ENCODE peak calls at places on chromosomes 3 and 15, in four cellular contexts. J is ovary, H is K562, Z is spleen. V is an unnamed sample.

GRCh38 chr3:115975796-115976195 is 352.5 kb downstream of the GAP43 start:
- DNase-seq in J (no peak), H (no peak), Z (no peak), V (no peak)

GRCh38 chr3:19931180-19931692 is 2.8 kb downstream of the EFHB start:
- DNase-seq in J (no peak), H (peak; percentile 45), Z (no peak), V (no peak)

GRCh38 chr3:66931286-66931685 is 66.8 kb upstream of the KBTBD8 start:
- DNase-seq in J (no peak), H (no peak), Z (no peak), V (no peak)

GRCh38 chr15:75836953-75837321 is 6.3 kb upstream of the UBE2Q2 start:
- DNase-seq in J (no peak), H (no peak), Z (no peak), V (peak; percentile 10)

GRCh38 chr3:132593950-132594328 is 3.1 kb upstream of the ACKR4 start:
- DNase-seq in J (no peak), H (no peak), Z (no peak), V (peak; percentile 78)

GRCh38 chr15:63523306-63523990 is 19.1 kb downstream of the USP3 start:
- DNase-seq in J (no peak), H (no peak), Z (no peak), V (peak; percentile 53)

GRCh38 chr3:55622733-55623132 is 135.6 kb upstream of the WNT5A start:
- DNase-seq in J (no peak), H (no peak), Z (no peak), V (no peak)

GRCh38 chr3:8557298-8557697 is 55.7 kb downstream of the LMCD1 start:
- DNase-seq in J (no peak), H (no peak), Z (no peak), V (no peak)

GRCh38 chr15:40100133-40100946 is 8.3 kb downstream of the BMF start:
- DNase-seq in J (no peak), H (no peak), Z (peak; percentile 68), V (peak; percentile 72)

GRCh38 chr3:30631237-30631961 is 25.0 kb downstream of the TGFBR2 start:
- DNase-seq in J (no peak), H (no peak), Z (no peak), V (no peak)

GRCh38 chr15:28086175-28086703 is 12.9 kb downstream of the OCA2 start:
- DNase-seq in J (no peak), H (peak; percentile 76), Z (peak; percentile 72), V (peak; percentile 61)

DNA sequence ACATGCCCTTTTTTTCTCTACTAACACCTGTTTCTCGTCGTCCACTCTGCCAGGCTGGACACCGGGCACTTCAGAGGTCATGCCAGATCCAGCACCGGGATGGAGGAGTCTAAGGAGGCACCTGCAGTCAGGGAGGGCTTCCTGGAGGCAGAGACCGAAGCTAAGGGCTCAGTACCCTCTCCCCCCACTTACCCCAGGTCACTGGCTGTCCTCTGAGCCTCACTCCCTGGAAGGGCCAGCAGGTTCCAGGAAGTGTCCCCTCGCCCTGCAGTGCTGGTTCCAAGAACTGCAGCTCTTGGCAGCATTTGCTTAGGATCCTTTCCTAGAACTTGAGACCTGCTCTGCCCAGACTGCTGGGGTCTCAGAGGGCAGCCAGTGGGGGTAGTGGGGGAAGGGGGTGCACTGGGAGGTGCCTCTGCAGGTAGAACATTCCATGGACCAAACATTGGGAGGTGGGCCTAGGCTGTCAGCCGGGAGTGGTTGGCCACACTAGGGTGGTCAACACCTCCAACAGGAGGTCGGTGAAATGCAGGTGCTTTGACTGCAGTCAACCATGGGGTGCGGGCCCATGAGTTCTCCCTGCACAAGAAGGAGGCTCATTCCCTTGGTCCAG is 11.3 kb downstream of the CISH start:
- DNase-seq in J (peak; percentile 60), H (peak; percentile 69), Z (no peak), V (no peak)
- H3K4me1 ChIP-seq in J (peaks cover 46% of the 10 kb centered on the region), H (peaks cover 53% of the 10 kb centered on the region), Z (peaks cover 65% of the 10 kb centered on the region), V (peaks cover 19% of the 10 kb centered on the region)

GRCh38 chr3:72565593-72565992 is 282.7 kb downstream of the SHQ1 start:
- DNase-seq in J (no peak), H (no peak), Z (no peak), V (no peak)
- H3K4me1 ChIP-seq in J (no peaks in the 10 kb centered on the region), H (no peaks in the 10 kb centered on the region), Z (peaks cover 2% of the 10 kb centered on the region), V (no peaks in the 10 kb centered on the region)

DNA sequence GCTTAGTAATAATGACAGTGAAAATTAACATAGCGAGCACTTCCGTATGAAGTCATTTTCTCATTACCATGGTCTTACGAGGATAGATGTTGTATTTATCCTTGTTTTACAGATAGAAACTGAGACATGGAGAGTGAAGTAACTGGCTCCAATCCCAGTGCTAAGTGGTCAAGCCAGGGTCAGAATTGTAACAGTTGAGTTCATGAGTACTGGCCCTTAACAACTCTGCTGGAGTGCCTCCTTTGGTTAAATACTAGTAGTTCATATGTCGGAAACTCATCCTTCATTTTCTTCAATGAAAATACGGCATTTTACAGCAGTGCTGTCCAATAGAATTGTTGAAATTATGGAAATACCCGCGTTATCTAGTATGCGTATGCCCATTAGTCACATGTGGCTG is 32.4 kb downstream of the FNDC3B start:
- DNase-seq in J (no peak), H (no peak), Z (no peak), V (no peak)
- H3K4me1 ChIP-seq in J (peaks cover 26% of the 10 kb centered on the region), H (peaks cover 7% of the 10 kb centered on the region), Z (peaks cover 68% of the 10 kb centered on the region), V (peaks cover 2% of the 10 kb centered on the region)

DNA sequence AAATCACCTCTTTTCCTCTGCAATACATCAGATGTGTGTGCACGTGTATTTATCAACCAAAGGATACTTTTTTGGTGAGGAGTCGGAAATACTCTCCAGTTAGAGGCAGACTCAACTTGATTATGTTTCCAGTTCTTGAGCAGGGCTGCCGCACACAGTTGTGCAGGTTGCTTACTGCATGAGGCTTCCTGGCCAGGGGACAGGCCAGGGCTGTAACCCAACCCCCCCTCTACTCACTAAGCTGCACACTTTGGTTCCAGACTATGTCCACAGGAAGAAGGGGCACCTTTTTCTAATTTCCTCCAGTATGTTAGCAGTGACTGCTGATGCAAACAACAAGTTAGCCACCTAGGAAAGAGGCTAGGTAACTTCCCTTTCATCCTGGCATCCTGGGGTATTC is 476.9 kb upstream of the TBL1XR1 start:
- DNase-seq in J (no peak), H (no peak), Z (no peak), V (no peak)
- H3K4me1 ChIP-seq in J (peaks cover 6% of the 10 kb centered on the region), H (no peaks in the 10 kb centered on the region), Z (peaks cover 15% of the 10 kb centered on the region), V (peaks cover 16% of the 10 kb centered on the region)

DNA sequence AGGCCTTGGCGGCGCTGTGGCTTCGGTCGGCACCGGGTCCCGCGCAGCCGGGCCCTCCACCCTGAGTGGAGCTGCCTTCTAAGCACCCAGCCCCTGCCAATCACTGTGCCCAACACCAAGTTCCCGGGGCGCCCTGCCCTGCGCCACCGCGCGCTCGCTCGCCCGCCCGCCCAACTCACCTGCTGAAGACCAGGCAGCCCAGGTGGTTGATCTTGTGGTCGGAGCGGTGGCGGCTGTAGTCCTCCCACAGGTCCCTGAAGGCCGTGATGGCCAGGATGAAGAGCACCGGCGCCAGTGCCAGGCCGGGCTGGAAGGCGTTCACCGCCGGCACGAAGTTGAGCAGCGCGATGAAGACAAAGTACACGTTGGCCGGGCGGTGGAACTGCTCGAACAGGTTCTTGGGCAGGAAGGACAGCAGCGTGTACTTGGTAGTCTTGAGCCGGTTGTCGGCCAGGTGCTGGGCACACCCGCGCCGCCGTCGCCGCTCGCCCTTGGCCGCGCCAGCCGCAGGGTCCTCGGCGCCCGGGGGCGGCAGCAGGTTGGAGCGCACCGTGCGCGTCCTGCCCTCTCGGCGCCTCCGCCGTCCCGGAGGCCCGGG is 559 bp downstream of the ATP10A start:
- DNase-seq in J (no peak), H (no peak), Z (no peak), V (peak; percentile 61)
- H3K4me1 ChIP-seq in J (peaks cover 6% of the 10 kb centered on the region), H (peaks cover 12% of the 10 kb centered on the region), Z (peaks cover 35% of the 10 kb centered on the region), V (peaks cover 45% of the 10 kb centered on the region)

DNA sequence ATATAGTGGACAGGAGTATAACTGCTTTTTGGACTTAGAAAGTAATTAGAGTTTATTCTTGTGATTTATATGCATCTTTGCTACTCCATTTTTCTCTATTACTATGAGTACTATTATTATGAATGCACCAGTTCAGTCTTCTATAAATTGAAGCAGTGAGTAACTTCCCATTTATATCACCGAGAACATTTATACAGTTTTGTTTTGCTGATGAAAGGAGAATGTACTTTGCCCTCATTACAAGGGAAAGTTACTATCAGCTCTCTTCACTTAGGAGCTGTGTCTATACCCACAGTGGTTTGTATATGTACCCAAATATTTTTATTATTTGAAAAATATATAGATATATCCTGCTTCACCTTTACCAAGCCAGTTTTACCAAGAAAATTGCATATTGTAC is 5.7 kb downstream of the KBTBD12 start:
- DNase-seq in J (no peak), H (no peak), Z (no peak), V (no peak)
- H3K4me1 ChIP-seq in J (no peaks in the 10 kb centered on the region), H (no peaks in the 10 kb centered on the region), Z (peaks cover 2% of the 10 kb centered on the region), V (no peaks in the 10 kb centered on the region)

GRCh38 chr15:25850154-25851111 is 12.7 kb downstream of the ATP10A start:
- DNase-seq in J (peak; percentile 63), H (peak; percentile 73), Z (peak; percentile 87), V (peak; percentile 94)

GRCh38 chr15:25848325-25848724 is 14.8 kb downstream of the ATP10A start:
- DNase-seq in J (no peak), H (no peak), Z (no peak), V (no peak)

GRCh38 chr15:25847066-25847465 is 16.1 kb downstream of the ATP10A start:
- DNase-seq in J (no peak), H (no peak), Z (no peak), V (no peak)

GRCh38 chr15:25848769-25849430 is 14.2 kb downstream of the ATP10A start:
- DNase-seq in J (no peak), H (no peak), Z (no peak), V (no peak)

DNA sequence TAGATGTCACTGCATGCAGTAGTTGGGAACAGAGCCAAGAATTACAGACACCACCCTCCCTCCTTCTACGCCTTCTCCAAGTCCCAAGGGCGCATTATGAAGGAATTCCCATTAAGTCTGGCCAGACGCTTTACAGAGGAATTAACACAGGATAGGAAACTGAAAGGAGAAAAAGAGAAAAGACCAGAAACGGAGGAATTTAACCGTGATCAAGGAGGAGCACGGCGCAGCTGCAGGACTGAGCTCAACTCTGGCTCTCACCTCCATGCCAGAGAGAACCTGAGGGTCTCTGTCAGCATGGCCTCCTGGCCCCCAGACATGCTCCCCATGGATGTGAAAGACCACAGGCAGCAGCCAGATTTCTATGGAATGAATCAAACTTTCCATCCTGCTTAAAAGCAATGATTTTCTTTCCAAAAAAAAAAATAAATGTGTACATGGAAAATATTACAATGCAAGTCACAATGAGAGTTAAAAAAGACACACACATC is 13.7 kb downstream of the ATP10A start:
- DNase-seq in J (no peak), H (no peak), Z (no peak), V (peak; percentile 73)
- H3K4me1 ChIP-seq in J (peaks cover 5% of the 10 kb centered on the region), H (peaks cover 4% of the 10 kb centered on the region), Z (peaks cover 36% of the 10 kb centered on the region), V (peaks cover 49% of the 10 kb centered on the region)

GRCh38 chr15:66429117-66429516 is 42.4 kb downstream of the MAP2K1 start:
- DNase-seq in J (no peak), H (no peak), Z (no peak), V (no peak)
- H3K4me1 ChIP-seq in J (no peaks in the 10 kb centered on the region), H (no peaks in the 10 kb centered on the region), Z (peaks cover 29% of the 10 kb centered on the region), V (no peaks in the 10 kb centered on the region)

GRCh38 chr15:69557340-69558137 is 104.9 kb downstream of the RPLP1 start:
- DNase-seq in J (no peak), H (no peak), Z (no peak), V (peak; percentile 83)
- H3K4me1 ChIP-seq in J (no peaks in the 10 kb centered on the region), H (no peaks in the 10 kb centered on the region), Z (no peaks in the 10 kb centered on the region), V (peaks cover 56% of the 10 kb centered on the region)